ENCODE peak calls at places on chromosomes 12 and 14, in seven cellular contexts. S, H, K, P, Y, D and U are unnamed samples.

GRCh38 chr12:104877107-104877705 is 80.9 kb downstream of the SLC41A2 start:
- DNase-seq in S (peak; percentile 16), H (peak; percentile 19), K (peak; percentile 52), P (peak; percentile 74), Y (peak; percentile 46), D (peak; percentile 50), U (peak; percentile 40)

GRCh38 chr14:101291390-101291789 is 269.9 kb upstream of the DIO3 start:
- DNase-seq in S (no peak), H (no peak), K (no peak), P (no peak), Y (no peak), D (no peak), U (no peak)

GRCh38 chr12:131828671-131829350 is 618 bp downstream of the MMP17 start:
- DNase-seq in S (peak; percentile 62), H (no peak), K (no peak), P (no peak), Y (peak; percentile 58), D (peak; percentile 70), U (peak; percentile 39)

GRCh38 chr12:59710964-59711363 is 115.1 kb downstream of the SLC16A7 start:
- DNase-seq in S (no peak), H (no peak), K (no peak), P (no peak), Y (no peak), D (no peak), U (no peak)

GRCh38 chr14:25237845-25238244 is 187.9 kb upstream of the STXBP6 start:
- DNase-seq in S (peak; percentile 84), H (peak; percentile 37), K (no peak), P (peak; percentile 11), Y (peak; percentile 18), D (peak; percentile 22), U (no peak)

GRCh38 chr12:4987076-4987775 is 56.5 kb upstream of the KCNA5 start:
- DNase-seq in S (no peak), H (no peak), K (no peak), P (no peak), Y (no peak), D (no peak), U (no peak)

GRCh38 chr12:120999191-121000120 is 16.8 kb downstream of the C12orf43 start:
- DNase-seq in S (peak; percentile 89), H (no peak), K (no peak), P (peak; percentile 30), Y (no peak), D (no peak), U (no peak)

GRCh38 chr12:52684431-52684830 is 4.2 kb upstream of the KRT1 start:
- DNase-seq in S (no peak), H (no peak), K (no peak), P (no peak), Y (no peak), D (no peak), U (no peak)

GRCh38 chr12:105409881-105410471 is 79.5 kb downstream of the C12orf75 start:
- DNase-seq in S (no peak), H (no peak), K (peak; percentile 62), P (peak; percentile 48), Y (peak; percentile 13), D (no peak), U (peak; percentile 41)

GRCh38 chr14:74567646-74568379 is 44.2 kb downstream of the LTBP2 start:
- DNase-seq in S (no peak), H (no peak), K (no peak), P (no peak), Y (no peak), D (no peak), U (no peak)

GRCh38 chr14:99879401-99880295 is 86.4 kb downstream of the EML1 start:
- DNase-seq in S (no peak), H (no peak), K (no peak), P (peak; percentile 31), Y (no peak), D (no peak), U (peak; percentile 21)

GRCh38 chr12:23504043-23504442 is 445.4 kb downstream of the SOX5 start:
- DNase-seq in S (peak; percentile 40), H (no peak), K (no peak), P (no peak), Y (no peak), D (no peak), U (no peak)

GRCh38 chr14:93957751-93958566 is 18.4 kb downstream of the ASB2 start:
- DNase-seq in S (no peak), H (no peak), K (no peak), P (no peak), Y (no peak), D (no peak), U (no peak)

GRCh38 chr14:68939893-68940613 is 39.0 kb downstream of the ACTN1 start:
- DNase-seq in S (peak; percentile 44), H (peak; percentile 30), K (peak; percentile 85), P (peak; percentile 99), Y (peak; percentile 86), D (peak; percentile 98), U (peak; percentile 94)

GRCh38 chr14:64467131-64467530 is 1.8 kb downstream of the AKAP5 start:
- DNase-seq in S (no peak), H (no peak), K (no peak), P (no peak), Y (no peak), D (no peak), U (no peak)

GRCh38 chr14:24848427-24848826 is 201.5 kb downstream of the STXBP6 start:
- DNase-seq in S (no peak), H (no peak), K (no peak), P (peak; percentile 84), Y (no peak), D (no peak), U (no peak)

DNA sequence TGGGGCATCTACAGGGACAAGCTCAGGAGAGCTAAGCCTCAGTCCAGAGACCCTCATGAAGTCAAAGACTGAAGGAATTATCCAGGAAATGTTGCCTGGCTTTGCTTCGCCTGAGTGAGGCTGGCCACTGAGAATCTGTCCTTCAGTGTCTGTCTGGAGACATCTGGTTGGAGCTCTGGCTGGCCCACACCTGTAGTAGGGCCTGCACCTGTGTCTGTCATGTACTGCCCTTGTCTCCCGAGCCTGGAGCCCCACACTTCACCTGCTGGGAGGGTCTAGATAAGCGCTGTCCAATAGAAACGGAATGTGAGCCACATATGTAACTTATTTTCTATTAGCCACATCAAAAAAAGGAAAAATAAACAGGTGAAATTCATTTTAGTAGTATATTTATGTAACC is 9.9 kb upstream of the HDAC7 start:
- DNase-seq in S (no peak), H (no peak), K (no peak), P (no peak), Y (no peak), D (no peak), U (no peak)
- TF ChIP-seq CTCF in S (no peak), H (no peak), K (no peak), P (no peak), Y (no peak), D (no peak), U (no peak)

GRCh38 chr12:41264281-41264680 is 76.2 kb downstream of the PDZRN4 start:
- DNase-seq in S (peak; percentile 36), H (no peak), K (no peak), P (peak; percentile 25), Y (no peak), D (peak; percentile 6), U (no peak)
- TF ChIP-seq CTCF in S (no peak), H (no peak), K (peak; percentile 42), P (peak; percentile 51), Y (no peak), D (peak; percentile 42), U (peak; percentile 32)

GRCh38 chr12:3141339-3142321 is 64.5 kb downstream of the TSPAN9 start:
- DNase-seq in S (peak; percentile 77), H (no peak), K (no peak), P (no peak), Y (no peak), D (no peak), U (no peak)
- TF ChIP-seq CTCF in S (peak; percentile 2), H (no peak), K (no peak), P (no peak), Y (no peak), D (no peak), U (no peak)

GRCh38 chr12:30756074-30756473 is 1.3 kb upstream of the CAPRIN2 start:
- DNase-seq in S (no peak), H (no peak), K (no peak), P (no peak), Y (peak; percentile 37), D (peak; percentile 31), U (no peak)

GRCh38 chr12:30755395-30755762 is 628 bp upstream of the CAPRIN2 start:
- DNase-seq in S (no peak), H (no peak), K (no peak), P (no peak), Y (no peak), D (peak; percentile 2), U (no peak)

GRCh38 chr12:30753761-30754382 is 879 bp downstream of the CAPRIN2 start:
- DNase-seq in S (peak; percentile 49), H (no peak), K (no peak), P (peak; percentile 45), Y (peak; percentile 1), D (peak; percentile 19), U (peak; percentile 38)

GRCh38 chr12:30754383-30754749 is 385 bp downstream of the CAPRIN2 start:
- DNase-seq in S (no peak), H (no peak), K (no peak), P (no peak), Y (no peak), D (peak; percentile 34), U (no peak)

DNA sequence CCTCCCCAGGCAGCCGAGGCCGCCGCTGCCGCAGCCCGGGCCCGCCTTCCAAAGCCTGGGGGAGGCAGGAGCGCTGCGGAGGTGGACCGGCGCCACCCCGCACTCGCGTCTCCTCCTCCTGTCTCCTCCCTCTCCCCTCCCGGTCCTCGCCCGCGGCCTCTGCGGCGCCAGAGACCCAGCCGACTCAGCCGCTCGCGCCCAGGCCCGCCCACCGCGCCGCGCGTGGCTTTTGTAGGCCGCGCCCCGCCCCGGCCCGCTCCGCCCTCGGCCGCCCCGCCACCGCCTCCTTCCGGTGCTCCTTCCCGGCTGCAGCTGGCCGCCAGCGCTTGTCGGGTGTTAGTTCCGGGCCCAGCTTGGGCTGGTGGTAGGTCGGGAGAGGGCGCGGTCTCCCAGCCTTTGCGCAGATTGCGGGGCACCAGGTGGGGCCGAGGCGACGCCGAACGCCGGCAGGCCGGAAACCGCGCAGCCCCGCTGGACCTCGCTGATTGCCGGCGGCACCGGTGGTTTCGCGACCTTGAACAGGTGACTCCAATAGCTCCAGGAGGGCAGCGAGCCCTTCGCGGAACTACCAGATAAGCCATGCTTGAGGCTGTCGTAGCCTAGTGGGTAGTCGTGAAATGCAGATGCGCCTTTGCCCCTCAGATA is at the start of gene CAPRIN2:
- DNase-seq in S (peak; percentile 97), H (peak; percentile 97), K (peak; percentile 94), P (peak; percentile 96), Y (peak; percentile 97), D (peak; percentile 97), U (peak; percentile 93)
- TF ChIP-seq CTCF in S (peak; percentile 75), H (no peak), K (peak; percentile 26), P (peak; percentile 33), Y (peak; percentile 43), D (peak; percentile 43), U (peak; percentile 21)

DNA sequence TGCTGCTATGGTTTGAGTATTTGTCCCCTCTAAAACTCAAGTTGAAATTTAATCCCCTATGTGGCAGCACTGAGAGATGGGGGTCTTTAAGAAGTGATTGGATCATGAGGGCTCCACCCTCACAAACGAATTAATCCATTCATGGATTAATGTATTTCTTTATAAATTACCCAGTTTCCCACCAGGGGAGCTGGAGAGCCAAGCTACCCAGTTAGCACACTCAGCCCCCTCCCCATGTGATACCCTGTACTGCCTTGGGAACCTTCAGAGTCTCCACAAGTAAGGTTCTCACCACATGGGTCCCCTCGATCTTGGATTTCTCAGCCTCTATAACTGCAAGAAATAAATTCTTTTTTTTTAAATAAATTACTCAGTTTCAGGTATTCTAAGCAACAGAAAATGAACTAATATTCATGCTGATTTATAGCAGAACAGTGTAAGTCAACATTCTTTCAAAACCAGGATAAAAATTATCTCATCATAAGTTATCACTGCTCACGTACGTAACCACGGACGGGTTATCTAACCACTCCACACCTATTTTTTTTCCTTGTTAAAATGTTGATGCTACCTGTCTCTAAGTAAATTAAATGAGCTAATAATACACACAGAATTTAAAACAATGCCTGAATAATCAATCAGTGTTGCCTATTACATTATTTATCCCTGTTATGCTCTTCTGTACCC is 3.6 kb downstream of the NAP1L1 start:
- DNase-seq in S (peak; percentile 79), H (no peak), K (no peak), P (peak; percentile 20), Y (peak; percentile 18), D (peak; percentile 37), U (no peak)
- TF ChIP-seq CTCF in S (peak; percentile 24), H (no peak), K (no peak), P (peak; percentile 45), Y (peak; percentile 35), D (no peak), U (no peak)